ENCODE peak calls at places on chromosomes 11 and 22, in five cellular contexts. One of them, this sample, is unnamed.

GRCh38 chr11:119175493-119176077 is 7.1 kb downstream of the NLRX1 start:
- DNase-seq in GM12878: no peak
- DNase-seq in K562: peak; percentile 49
- DNase-seq in H1: no peak
- DNase-seq in HepG2: no peak
- DNase-seq in this sample: no peak

GRCh38 chr22:43777204-43777671 is 34.9 kb downstream of the EFCAB6 start:
- DNase-seq in GM12878: no peak
- DNase-seq in K562: peak; percentile 1
- DNase-seq in H1: no peak
- DNase-seq in HepG2: no peak
- DNase-seq in this sample: no peak

GRCh38 chr11:134155946-134156865 is 67.6 kb downstream of the NCAPD3 start:
- DNase-seq in GM12878: no peak
- DNase-seq in K562: no peak
- DNase-seq in H1: no peak
- DNase-seq in HepG2: no peak
- DNase-seq in this sample: no peak

GRCh38 chr11:100546714-100547113 is 140.4 kb upstream of the ARHGAP42 start:
- DNase-seq in GM12878: no peak
- DNase-seq in K562: no peak
- DNase-seq in H1: no peak
- DNase-seq in HepG2: no peak
- DNase-seq in this sample: no peak

GRCh38 chr11:127117231-127117671 is 116.7 kb upstream of the KIRREL3 start:
- DNase-seq in GM12878: no peak
- DNase-seq in K562: no peak
- DNase-seq in H1: no peak
- DNase-seq in HepG2: no peak
- DNase-seq in this sample: no peak

GRCh38 chr11:35488117-35488516 is 37.3 kb downstream of the PAMR1 start:
- DNase-seq in GM12878: no peak
- DNase-seq in K562: no peak
- DNase-seq in H1: no peak
- DNase-seq in HepG2: no peak
- DNase-seq in this sample: no peak

GRCh38 chr11:27087425-27087824 is 46.8 kb downstream of the BBOX1 start:
- DNase-seq in GM12878: no peak
- DNase-seq in K562: no peak
- DNase-seq in H1: no peak
- DNase-seq in HepG2: no peak
- DNase-seq in this sample: no peak

GRCh38 chr11:60934790-60935605 is 10.7 kb downstream of the TMEM132A start:
- DNase-seq in GM12878: no peak
- DNase-seq in K562: no peak
- DNase-seq in H1: no peak
- DNase-seq in HepG2: no peak
- DNase-seq in this sample: no peak

GRCh38 chr11:73350908-73351636 is 25.1 kb upstream of the RELT start:
- DNase-seq in GM12878: no peak
- DNase-seq in K562: peak; percentile 71
- DNase-seq in H1: peak; percentile 63
- DNase-seq in HepG2: peak; percentile 40
- DNase-seq in this sample: no peak

GRCh38 chr11:74018331-74019005 is 9.6 kb upstream of the UCP3 start:
- DNase-seq in GM12878: no peak
- DNase-seq in K562: no peak
- DNase-seq in H1: no peak
- DNase-seq in HepG2: peak; percentile 89
- DNase-seq in this sample: no peak

GRCh38 chr11:113417428-113417827 is 29.8 kb downstream of the ANKK1 start:
- DNase-seq in GM12878: no peak
- DNase-seq in K562: no peak
- DNase-seq in H1: no peak
- DNase-seq in HepG2: no peak
- DNase-seq in this sample: no peak

GRCh38 chr11:65879622-65880021 is at the start of gene CTSW:
- DNase-seq in GM12878: no peak
- DNase-seq in K562: no peak
- DNase-seq in H1: no peak
- DNase-seq in HepG2: no peak
- DNase-seq in this sample: no peak

GRCh38 chr22:38505595-38506117 is 455 bp downstream of the DDX17 start:
- DNase-seq in GM12878: no peak
- DNase-seq in K562: peak; percentile 58
- DNase-seq in H1: no peak
- DNase-seq in HepG2: no peak
- DNase-seq in this sample: no peak

GRCh38 chr22:31019276-31019930 is 50.3 kb downstream of the TUG1 start:
- DNase-seq in GM12878: no peak
- DNase-seq in K562: no peak
- DNase-seq in H1: no peak
- DNase-seq in HepG2: no peak
- DNase-seq in this sample: no peak

GRCh38 chr11:74437441-74437840 is 29.9 kb downstream of the KCNE3 start:
- DNase-seq in GM12878: no peak
- DNase-seq in K562: peak; percentile 70
- DNase-seq in H1: no peak
- DNase-seq in HepG2: no peak
- DNase-seq in this sample: no peak

GRCh38 chr11:72519220-72519881 is 85.0 kb upstream of the CLPB start:
- DNase-seq in GM12878: no peak
- DNase-seq in K562: no peak
- DNase-seq in H1: no peak
- DNase-seq in HepG2: no peak
- DNase-seq in this sample: no peak

GRCh38 chr22:39514373-39514973 is 5.9 kb upstream of the ATF4 start:
- DNase-seq in GM12878: no peak
- DNase-seq in K562: no peak
- DNase-seq in H1: peak; percentile 88
- DNase-seq in HepG2: no peak
- DNase-seq in this sample: no peak

GRCh38 chr11:125550780-125551179 is 18.5 kb upstream of the EI24 start:
- DNase-seq in GM12878: no peak
- DNase-seq in K562: peak; percentile 51
- DNase-seq in H1: no peak
- DNase-seq in HepG2: no peak
- DNase-seq in this sample: no peak
- H3K9me3 ChIP-seq in GM12878: peaks cover 20% of the 10 kb centered on the region
- H3K9me3 ChIP-seq in K562: no peaks in the 10 kb centered on the region
- H3K9me3 ChIP-seq in H1: peaks cover 37% of the 10 kb centered on the region
- H3K9me3 ChIP-seq in HepG2: no peaks in the 10 kb centered on the region
- H3K9me3 ChIP-seq in this sample: peaks cover 7% of the 10 kb centered on the region

DNA sequence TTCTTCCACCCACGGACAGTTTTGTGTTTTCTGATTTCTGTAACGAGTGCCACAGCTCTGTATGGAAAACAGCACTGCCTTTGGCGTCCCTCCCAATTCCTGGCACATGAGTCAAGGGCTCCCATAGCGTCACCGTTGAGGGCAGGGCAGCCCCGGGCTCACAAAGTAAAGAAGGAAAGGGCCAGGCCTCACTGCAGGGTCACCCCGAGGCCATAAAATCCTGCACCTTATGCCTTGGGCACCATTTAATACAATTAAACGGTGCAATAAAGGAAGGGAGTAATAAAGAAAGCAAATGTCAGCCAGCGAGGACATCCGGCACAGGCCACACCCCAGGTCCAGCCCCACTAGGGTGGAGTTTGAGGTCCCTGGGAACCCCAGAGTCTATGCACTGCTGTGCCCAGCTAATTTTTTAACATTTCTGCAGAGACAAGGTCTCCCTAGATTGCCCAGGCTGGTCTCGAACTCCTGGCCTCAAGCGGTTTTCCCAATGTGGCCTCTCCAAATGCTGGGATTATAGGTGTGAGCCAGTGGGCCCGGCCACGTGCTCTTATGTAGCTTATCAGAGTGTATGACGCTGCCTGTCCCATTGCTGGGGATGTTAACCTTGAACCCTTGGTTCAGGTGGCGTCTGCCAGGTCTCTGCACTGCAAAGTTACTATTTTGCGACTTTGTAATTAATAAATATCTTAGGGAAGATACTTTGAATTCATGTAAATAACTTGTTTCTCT is 13.6 kb upstream of the MUC2 start:
- DNase-seq in GM12878: no peak
- DNase-seq in K562: no peak
- DNase-seq in H1: no peak
- DNase-seq in HepG2: no peak
- DNase-seq in this sample: no peak
- TF ChIP-seq POLR2AphosphoS5 in GM12878: no peak
- TF ChIP-seq POLR2AphosphoS5 in K562: no peak
- TF ChIP-seq POLR2AphosphoS5 in H1: no peak
- TF ChIP-seq POLR2AphosphoS5 in HepG2: no peak
- TF ChIP-seq POLR2AphosphoS5 in this sample: no peak

GRCh38 chr11:44726278-44727113 is at the start of gene TSPAN18:
- DNase-seq in GM12878: peak; percentile 13
- DNase-seq in K562: peak; percentile 58
- DNase-seq in H1: peak; percentile 83
- DNase-seq in HepG2: no peak
- DNase-seq in this sample: no peak
- TF ChIP-seq EZH2 in GM12878: no peak
- TF ChIP-seq EZH2 in K562: no peak
- TF ChIP-seq EZH2 in H1: peak; percentile 12
- TF ChIP-seq EZH2 in HepG2: no peak
- TF ChIP-seq EZH2 in this sample: no peak

GRCh38 chr22:48709976-48710375 is 1117.7 kb downstream of the BRD1 start:
- DNase-seq in GM12878: no peak
- DNase-seq in K562: no peak
- DNase-seq in H1: no peak
- DNase-seq in HepG2: no peak
- DNase-seq in this sample: no peak
- H3K9me3 ChIP-seq in GM12878: no peaks in the 10 kb centered on the region
- H3K9me3 ChIP-seq in K562: no peaks in the 10 kb centered on the region
- H3K9me3 ChIP-seq in H1: no peaks in the 10 kb centered on the region
- H3K9me3 ChIP-seq in HepG2: no peaks in the 10 kb centered on the region
- H3K9me3 ChIP-seq in this sample: no peaks in the 10 kb centered on the region

GRCh38 chr11:67463680-67464410 is 5.2 kb downstream of the TMEM134 start:
- DNase-seq in GM12878: no peak
- DNase-seq in K562: peak; percentile 86
- DNase-seq in H1: no peak
- DNase-seq in HepG2: peak; percentile 52
- DNase-seq in this sample: no peak
- TF ChIP-seq POLR2AphosphoS5 in GM12878: no peak
- TF ChIP-seq POLR2AphosphoS5 in K562: no peak
- TF ChIP-seq POLR2AphosphoS5 in H1: no peak
- TF ChIP-seq POLR2AphosphoS5 in HepG2: no peak
- TF ChIP-seq POLR2AphosphoS5 in this sample: no peak

DNA sequence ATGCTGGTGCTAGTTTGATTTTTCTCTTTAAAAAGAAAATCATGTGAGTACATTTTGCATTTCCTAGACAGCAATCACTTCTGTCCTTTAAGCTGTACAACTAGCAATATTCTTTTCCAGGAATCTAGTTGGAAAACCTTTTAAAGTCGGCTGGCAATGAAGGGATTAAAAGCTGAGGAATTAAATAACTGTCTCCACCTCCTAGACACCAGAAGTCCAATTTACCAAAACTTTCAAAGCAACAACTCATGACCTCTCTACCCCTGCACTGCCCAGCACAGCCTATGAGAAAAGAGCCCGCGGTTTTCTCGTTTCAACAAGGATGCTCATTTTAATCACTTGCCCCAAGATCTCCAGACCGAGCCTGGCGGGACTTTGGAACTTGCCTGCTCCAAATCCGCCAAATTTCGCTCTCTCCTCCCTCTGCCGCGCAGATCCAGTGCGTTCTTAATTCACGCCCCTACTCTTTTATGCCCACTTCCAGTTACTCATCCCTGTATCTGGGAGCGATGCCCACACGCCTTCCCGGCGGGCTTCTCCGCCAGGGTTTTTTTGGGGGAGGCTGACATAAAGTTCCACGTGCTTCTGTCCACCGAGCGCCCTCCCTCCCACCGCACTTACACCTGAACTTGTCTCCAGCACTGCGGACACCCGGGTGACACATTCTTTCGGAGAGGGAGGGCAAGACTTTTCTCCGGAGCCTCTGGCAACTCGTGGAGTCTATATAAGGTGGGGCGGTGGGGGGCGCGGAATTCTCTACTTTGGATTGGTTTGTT is 2.5 kb downstream of the MPPED2 start:
- DNase-seq in GM12878: no peak
- DNase-seq in K562: no peak
- DNase-seq in H1: peak; percentile 57
- DNase-seq in HepG2: no peak
- DNase-seq in this sample: no peak
- TF ChIP-seq EZH2 in GM12878: no peak
- TF ChIP-seq EZH2 in K562: no peak
- TF ChIP-seq EZH2 in H1: no peak
- TF ChIP-seq EZH2 in HepG2: no peak
- TF ChIP-seq EZH2 in this sample: peak; percentile 80

DNA sequence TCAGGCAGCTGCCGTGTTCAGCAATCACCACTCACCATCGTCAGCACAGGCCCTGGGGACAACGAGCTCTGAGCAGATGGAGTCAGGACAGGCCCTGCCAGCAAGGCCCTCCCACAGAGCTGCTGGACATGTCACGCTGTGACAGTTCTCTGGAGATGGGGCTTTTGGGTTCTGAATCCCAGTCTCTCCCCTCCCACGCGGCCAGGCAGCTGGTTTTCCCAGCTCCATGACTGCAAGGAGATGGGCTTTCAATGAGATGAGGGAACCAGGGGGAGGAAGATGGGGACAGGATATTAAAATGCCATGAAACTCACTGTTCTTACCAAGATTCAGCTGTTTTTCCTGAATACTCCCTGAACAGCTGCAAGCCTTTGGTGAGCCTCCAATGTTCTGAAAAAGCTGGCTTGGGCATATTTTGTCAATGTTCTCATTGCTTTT is 305.9 kb downstream of the BRD1 start:
- DNase-seq in GM12878: no peak
- DNase-seq in K562: no peak
- DNase-seq in H1: no peak
- DNase-seq in HepG2: no peak
- DNase-seq in this sample: no peak
- H3K9me3 ChIP-seq in GM12878: no peaks in the 10 kb centered on the region
- H3K9me3 ChIP-seq in K562: no peaks in the 10 kb centered on the region
- H3K9me3 ChIP-seq in H1: peaks cover 3% of the 10 kb centered on the region
- H3K9me3 ChIP-seq in HepG2: no peaks in the 10 kb centered on the region
- H3K9me3 ChIP-seq in this sample: no peaks in the 10 kb centered on the region

GRCh38 chr22:46044718-46045458 is 67.9 kb upstream of the WNT7B start:
- DNase-seq in GM12878: no peak
- DNase-seq in K562: no peak
- DNase-seq in H1: peak; percentile 66
- DNase-seq in HepG2: no peak
- DNase-seq in this sample: no peak
- TF ChIP-seq POLR2AphosphoS5 in GM12878: no peak
- TF ChIP-seq POLR2AphosphoS5 in K562: no peak
- TF ChIP-seq POLR2AphosphoS5 in H1: no peak
- TF ChIP-seq POLR2AphosphoS5 in HepG2: no peak
- TF ChIP-seq POLR2AphosphoS5 in this sample: no peak

GRCh38 chr11:20596629-20597129 is 2.7 kb upstream of the SLC6A5 start:
- DNase-seq in GM12878: no peak
- DNase-seq in K562: peak; percentile 69
- DNase-seq in H1: no peak
- DNase-seq in HepG2: no peak
- DNase-seq in this sample: no peak
- TF ChIP-seq EZH2 in GM12878: no peak
- TF ChIP-seq EZH2 in K562: no peak
- TF ChIP-seq EZH2 in H1: no peak
- TF ChIP-seq EZH2 in HepG2: no peak
- TF ChIP-seq EZH2 in this sample: no peak

This sample was measured in SK-N-MC.